ENCODE peak calls at places on chromosomes 5 and 9, in five cellular contexts. One of them, this sample, is unnamed.

GRCh38 chr9:119052339-119053030 is 316.8 kb downstream of the BRINP1 start:
- DNase-seq in cardiac fibroblast: no peak
- DNase-seq in RCC 7860: no peak
- DNase-seq in fibroblast of the conjunctiva: no peak
- DNase-seq in HEK293T: no peak
- DNase-seq in this sample: no peak

GRCh38 chr5:134491841-134492442 is 33.5 kb upstream of the JADE2 start:
- DNase-seq in cardiac fibroblast: no peak
- DNase-seq in RCC 7860: no peak
- DNase-seq in fibroblast of the conjunctiva: no peak
- DNase-seq in HEK293T: no peak
- DNase-seq in this sample: no peak

GRCh38 chr9:95938724-95939123 is 63.2 kb downstream of the ERCC6L2 start:
- DNase-seq in cardiac fibroblast: peak; percentile 3
- DNase-seq in RCC 7860: no peak
- DNase-seq in fibroblast of the conjunctiva: no peak
- DNase-seq in HEK293T: no peak
- DNase-seq in this sample: no peak

GRCh38 chr5:90941002-90941720 is 382.6 kb downstream of the ADGRV1 start:
- DNase-seq in cardiac fibroblast: no peak
- DNase-seq in RCC 7860: no peak
- DNase-seq in fibroblast of the conjunctiva: no peak
- DNase-seq in HEK293T: peak; percentile 9
- DNase-seq in this sample: no peak

GRCh38 chr5:178293815-178294214 is 61.2 kb upstream of the PHYKPL start:
- DNase-seq in cardiac fibroblast: no peak
- DNase-seq in RCC 7860: no peak
- DNase-seq in fibroblast of the conjunctiva: no peak
- DNase-seq in HEK293T: no peak
- DNase-seq in this sample: no peak

GRCh38 chr5:180027449-180028089 is 44.0 kb downstream of the RNF130 start:
- DNase-seq in cardiac fibroblast: no peak
- DNase-seq in RCC 7860: no peak
- DNase-seq in fibroblast of the conjunctiva: no peak
- DNase-seq in HEK293T: no peak
- DNase-seq in this sample: no peak

GRCh38 chr5:80246995-80247729 is 8.7 kb downstream of the SERINC5 start:
- DNase-seq in cardiac fibroblast: peak; percentile 90
- DNase-seq in RCC 7860: peak; percentile 67
- DNase-seq in fibroblast of the conjunctiva: peak; percentile 81
- DNase-seq in HEK293T: peak; percentile 31
- DNase-seq in this sample: peak; percentile 83

GRCh38 chr5:135239461-135240282 is 159.4 kb downstream of the MACROH2A1 start:
- DNase-seq in cardiac fibroblast: peak; percentile 41
- DNase-seq in RCC 7860: no peak
- DNase-seq in fibroblast of the conjunctiva: no peak
- DNase-seq in HEK293T: no peak
- DNase-seq in this sample: no peak

GRCh38 chr5:115542076-115542475 is 2.5 kb downstream of the FEM1C start:
- DNase-seq in cardiac fibroblast: peak; percentile 32
- DNase-seq in RCC 7860: no peak
- DNase-seq in fibroblast of the conjunctiva: no peak
- DNase-seq in HEK293T: no peak
- DNase-seq in this sample: no peak